ENCODE peak calls at places on chromosome 2, in four cellular contexts. One of them, this sample, is unnamed.

GRCh38 chr2:169001116-169001815 is 29.9 kb downstream of the ABCB11 start:
- DNase-seq in left ventricle myocardium inferior: no peak
- DNase-seq in pancreas: no peak
- DNase-seq in Calu3: no peak
- DNase-seq in this sample: peak; percentile 11

GRCh38 chr2:119699016-119699606 is 20.1 kb downstream of the TMEM177 start:
- DNase-seq in pancreas: no peak
- DNase-seq in Calu3: no peak
- DNase-seq in left ventricle myocardium inferior: no peak
- DNase-seq in this sample: no peak

GRCh38 chr2:208254871-208255556 is at the start of gene IDH1:
- DNase-seq in left ventricle myocardium inferior: peak; percentile 97
- DNase-seq in Calu3: peak; percentile 99
- DNase-seq in pancreas: peak; percentile 94
- DNase-seq in this sample: peak; percentile 93

GRCh38 chr2:58428286-58428552 is 187.1 kb upstream of the FANCL start:
- DNase-seq in pancreas: no peak
- DNase-seq in left ventricle myocardium inferior: no peak
- DNase-seq in Calu3: peak; percentile 13
- DNase-seq in this sample: no peak

GRCh38 chr2:229562472-229563127 is 151.8 kb downstream of the DNER start:
- DNase-seq in Calu3: no peak
- DNase-seq in pancreas: no peak
- DNase-seq in left ventricle myocardium inferior: no peak
- DNase-seq in this sample: no peak

GRCh38 chr2:15940661-15941482 is 522 bp downstream of the MYCN start:
- DNase-seq in Calu3: no peak
- DNase-seq in pancreas: no peak
- DNase-seq in left ventricle myocardium inferior: no peak
- DNase-seq in this sample: no peak

GRCh38 chr2:108813732-108814131 is 27.2 kb downstream of the CCDC138 start:
- DNase-seq in pancreas: no peak
- DNase-seq in Calu3: no peak
- DNase-seq in left ventricle myocardium inferior: no peak
- DNase-seq in this sample: no peak

GRCh38 chr2:30266051-30266621 is 34.8 kb downstream of the LBH start:
- DNase-seq in pancreas: no peak
- DNase-seq in left ventricle myocardium inferior: no peak
- DNase-seq in Calu3: no peak
- DNase-seq in this sample: no peak

GRCh38 chr2:220847587-220847986 is 724.5 kb downstream of the EPHA4 start:
- DNase-seq in left ventricle myocardium inferior: no peak
- DNase-seq in Calu3: peak; percentile 35
- DNase-seq in pancreas: no peak
- DNase-seq in this sample: peak; percentile 73

GRCh38 chr2:237987263-237987662 is 20.4 kb downstream of the UBE2F start:
- DNase-seq in pancreas: no peak
- DNase-seq in left ventricle myocardium inferior: no peak
- DNase-seq in Calu3: no peak
- DNase-seq in this sample: no peak
- TF ChIP-seq CTCF in pancreas: no peak
- TF ChIP-seq CTCF in left ventricle myocardium inferior: no peak
- TF ChIP-seq CTCF in Calu3: no peak
- TF ChIP-seq CTCF in this sample: peak; percentile 19

GRCh38 chr2:112582314-112582746 is 2.1 kb upstream of the CHCHD5 start:
- DNase-seq in left ventricle myocardium inferior: no peak
- DNase-seq in Calu3: peak; percentile 33
- DNase-seq in pancreas: no peak
- DNase-seq in this sample: peak; percentile 72

GRCh38 chr2:112579280-112579679 is 5.1 kb upstream of the CHCHD5 start:
- DNase-seq in pancreas: no peak
- DNase-seq in Calu3: no peak
- DNase-seq in left ventricle myocardium inferior: no peak
- DNase-seq in this sample: peak; percentile 73

GRCh38 chr2:112580084-112580483 is 4.3 kb upstream of the CHCHD5 start:
- DNase-seq in left ventricle myocardium inferior: no peak
- DNase-seq in pancreas: no peak
- DNase-seq in Calu3: no peak
- DNase-seq in this sample: no peak

GRCh38 chr2:112572005-112572404 is 12.4 kb upstream of the CHCHD5 start:
- DNase-seq in left ventricle myocardium inferior: no peak
- DNase-seq in pancreas: no peak
- DNase-seq in Calu3: no peak
- DNase-seq in this sample: no peak

GRCh38 chr2:112577756-112578155 is 6.7 kb upstream of the CHCHD5 start:
- DNase-seq in pancreas: no peak
- DNase-seq in Calu3: no peak
- DNase-seq in left ventricle myocardium inferior: no peak
- DNase-seq in this sample: peak; percentile 26
- TF ChIP-seq CTCF in pancreas: no peak
- TF ChIP-seq CTCF in Calu3: no peak
- TF ChIP-seq CTCF in left ventricle myocardium inferior: no peak
- TF ChIP-seq CTCF in this sample: peak; percentile 30

DNA sequence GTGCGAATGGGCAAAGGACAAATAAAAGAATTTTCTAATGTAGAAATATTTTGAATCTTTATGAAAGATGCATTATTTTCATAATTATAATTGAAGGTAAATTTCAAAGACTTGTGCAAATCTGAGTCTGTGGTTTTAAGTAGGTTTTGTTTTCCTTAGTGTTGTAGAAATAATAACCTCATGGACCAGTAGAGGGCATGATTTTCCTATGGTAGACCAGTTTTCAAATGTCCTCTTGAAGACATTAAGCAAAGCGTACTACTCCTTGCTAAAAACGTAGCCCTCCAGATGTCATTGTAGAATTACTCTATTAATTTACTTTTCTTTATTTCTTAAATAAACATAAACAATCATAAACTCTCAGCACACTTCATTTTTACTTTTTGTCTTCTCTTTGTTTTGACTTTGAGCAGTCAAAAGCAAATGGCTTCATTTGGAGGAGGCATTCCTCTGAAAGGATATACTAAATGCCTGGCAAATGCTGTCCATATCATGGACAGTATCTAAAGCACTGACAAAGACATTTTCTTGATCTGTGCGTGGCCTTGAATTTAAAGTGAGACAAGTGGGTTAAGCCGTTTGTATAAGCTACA is 85.8 kb upstream of the FAM237A start:
- DNase-seq in left ventricle myocardium inferior: no peak
- DNase-seq in Calu3: no peak
- DNase-seq in pancreas: no peak
- DNase-seq in this sample: peak; percentile 47
- TF ChIP-seq CTCF in left ventricle myocardium inferior: peak; percentile 59
- TF ChIP-seq CTCF in Calu3: peak; percentile 54
- TF ChIP-seq CTCF in pancreas: peak; percentile 12
- TF ChIP-seq CTCF in this sample: peak; percentile 52

GRCh38 chr2:84491741-84492140 is 24.6 kb upstream of the DNAH6 start:
- DNase-seq in pancreas: no peak
- DNase-seq in Calu3: no peak
- DNase-seq in left ventricle myocardium inferior: no peak
- DNase-seq in this sample: no peak

GRCh38 chr2:84491256-84491655 is 25.0 kb upstream of the DNAH6 start:
- DNase-seq in Calu3: no peak
- DNase-seq in pancreas: no peak
- DNase-seq in left ventricle myocardium inferior: no peak
- DNase-seq in this sample: no peak

GRCh38 chr2:84493494-84493893 is 22.8 kb upstream of the DNAH6 start:
- DNase-seq in left ventricle myocardium inferior: no peak
- DNase-seq in Calu3: no peak
- DNase-seq in pancreas: no peak
- DNase-seq in this sample: peak; percentile 75

GRCh38 chr2:84494070-84494469 is 22.2 kb upstream of the DNAH6 start:
- DNase-seq in Calu3: no peak
- DNase-seq in left ventricle myocardium inferior: no peak
- DNase-seq in pancreas: no peak
- DNase-seq in this sample: no peak

GRCh38 chr2:84492571-84492970 is 23.7 kb upstream of the DNAH6 start:
- DNase-seq in left ventricle myocardium inferior: no peak
- DNase-seq in pancreas: no peak
- DNase-seq in Calu3: no peak
- DNase-seq in this sample: no peak
- TF ChIP-seq CTCF in left ventricle myocardium inferior: no peak
- TF ChIP-seq CTCF in pancreas: no peak
- TF ChIP-seq CTCF in Calu3: no peak
- TF ChIP-seq CTCF in this sample: peak; percentile 4

This sample was measured in fibroblast of villous mesenchyme.